ENCODE peak calls at places on chromosomes 12 and 14, in six cellular contexts. A is NB4; O is WERI-Rb-1; E is dorsolateral prefrontal cortex; U is AG10803; D is CD8-positive, alpha-beta T cell. L is an unnamed sample.
A peak's percentile ranks its signal among the peaks of the same experiment; 100 is the strongest.

GRCh38 chr14:92914087-92914656 is 8.8 kb upstream of the CHGA start:
- DNase-seq in A (peak; percentile 52), O (no peak), E (no peak), U (peak; percentile 4), D (no peak), L (peak; percentile 27)

GRCh38 chr14:100592461-100592871 is 5.2 kb upstream of the BEGAIN start:
- DNase-seq in A (no peak), O (no peak), E (no peak), U (no peak), D (no peak), L (no peak)

GRCh38 chr12:5204831-5205230 is 161.2 kb downstream of the KCNA5 start:
- DNase-seq in A (no peak), O (no peak), E (no peak), U (no peak), D (no peak), L (no peak)

GRCh38 chr12:46998811-46999368 is 80.5 kb upstream of the PCED1B start:
- DNase-seq in A (no peak), O (no peak), E (no peak), U (peak; percentile 85), D (no peak), L (peak; percentile 80)

GRCh38 chr12:116135209-116135930 is 142.1 kb downstream of the MED13L start:
- DNase-seq in A (no peak), O (no peak), E (no peak), U (peak; percentile 52), D (no peak), L (peak; percentile 69)

GRCh38 chr12:50174971-50175715 is 8.0 kb upstream of the CERS5 start:
- DNase-seq in A (peak; percentile 79), O (no peak), E (no peak), U (peak; percentile 85), D (no peak), L (peak; percentile 91)

GRCh38 chr12:1533205-1533601 is 61.2 kb downstream of the FBXL14 start:
- DNase-seq in A (peak; percentile 82), O (no peak), E (no peak), U (peak; percentile 56), D (peak; percentile 22), L (no peak)

GRCh38 chr12:61934564-61934963 is 325.6 kb upstream of the USP15 start:
- DNase-seq in A (no peak), O (no peak), E (no peak), U (no peak), D (no peak), L (no peak)

GRCh38 chr12:97211421-97211820 is 251.2 kb upstream of the RMST start:
- DNase-seq in A (no peak), O (no peak), E (no peak), U (no peak), D (no peak), L (no peak)

GRCh38 chr14:74905595-74906142 is 17.4 kb downstream of the RPS6KL1 start:
- DNase-seq in A (peak; percentile 69), O (peak; percentile 82), E (peak; percentile 67), U (peak; percentile 51), D (peak; percentile 79), L (peak; percentile 60)

GRCh38 chr12:115872919-115873357 is 404.6 kb downstream of the MED13L start:
- DNase-seq in A (no peak), O (no peak), E (no peak), U (no peak), D (no peak), L (no peak)

GRCh38 chr14:97267509-97267908 is 470.3 kb downstream of the VRK1 start:
- DNase-seq in A (no peak), O (no peak), E (no peak), U (peak; percentile 24), D (no peak), L (no peak)

GRCh38 chr14:96250545-96250944 is 5.5 kb upstream of the BDKRB1 start:
- DNase-seq in A (no peak), O (no peak), E (no peak), U (no peak), D (no peak), L (no peak)

GRCh38 chr14:74954232-74954946 is 1.0 kb downstream of the PGF start:
- DNase-seq in A (no peak), O (peak; percentile 63), E (no peak), U (no peak), D (no peak), L (no peak)

GRCh38 chr14:24382103-24382377 is 14.1 kb downstream of the NFATC4 start:
- DNase-seq in A (no peak), O (no peak), E (no peak), U (no peak), D (no peak), L (no peak)

GRCh38 chr12:1719139-1719538 is 28.3 kb downstream of the ADIPOR2 start:
- DNase-seq in A (no peak), O (no peak), E (no peak), U (peak; percentile 66), D (no peak), L (peak; percentile 67)

GRCh38 chr14:75989134-75989533 is 3.6 kb downstream of the IFT43 start:
- DNase-seq in A (no peak), O (no peak), E (no peak), U (peak; percentile 87), D (no peak), L (peak; percentile 94)

GRCh38 chr12:110600254-110600653 is 13.7 kb upstream of the TCTN1 start:
- DNase-seq in A (peak; percentile 87), O (no peak), E (no peak), U (peak; percentile 75), D (no peak), L (peak; percentile 85)

GRCh38 chr12:11654338-11654737 is 4.9 kb downstream of the ETV6 start:
- DNase-seq in A (peak; percentile 37), O (no peak), E (no peak), U (no peak), D (no peak), L (no peak)

GRCh38 chr12:5614206-5614605 is 182.3 kb downstream of the NTF3 start:
- DNase-seq in A (no peak), O (no peak), E (no peak), U (no peak), D (no peak), L (no peak)

GRCh38 chr12:116492703-116493324 is 66.4 kb upstream of the MAP1LC3B2 start:
- DNase-seq in A (peak; percentile 70), O (no peak), E (no peak), U (peak; percentile 49), D (no peak), L (peak; percentile 78)

GRCh38 chr12:81492131-81492720 is 266.9 kb downstream of the PPFIA2 start:
- DNase-seq in A (no peak), O (no peak), E (no peak), U (no peak), D (no peak), L (no peak)

GRCh38 chr12:108633534-108634224 is at the start of gene SELPLG:
- DNase-seq in A (peak; percentile 98), O (no peak), E (peak; percentile 43), U (no peak), D (peak; percentile 96), L (no peak)

GRCh38 chr12:27936196-27936595 is 36.3 kb downstream of the PTHLH start:
- DNase-seq in A (peak; percentile 27), O (no peak), E (no peak), U (no peak), D (no peak), L (no peak)

GRCh38 chr12:87667378-87667777 is 361.8 kb downstream of the C12orf50 start:
- DNase-seq in A (peak; percentile 23), O (peak; percentile 9), E (no peak), U (peak; percentile 16), D (no peak), L (peak; percentile 84)

GRCh38 chr14:104105071-104105821 is 19.7 kb downstream of the ASPG start:
- DNase-seq in A (no peak), O (peak; percentile 12), E (no peak), U (no peak), D (no peak), L (no peak)

GRCh38 chr12:78963439-78964222 is 99.1 kb downstream of the SYT1 start:
- DNase-seq in A (no peak), O (no peak), E (no peak), U (peak; percentile 23), D (no peak), L (peak; percentile 24)

GRCh38 chr12:45336331-45336730 is 120.4 kb downstream of the ANO6 start:
- DNase-seq in A (peak; percentile 47), O (no peak), E (no peak), U (peak; percentile 91), D (no peak), L (peak; percentile 93)

GRCh38 chr12:45587877-45588530 is 141.5 kb upstream of the ARID2 start:
- DNase-seq in A (no peak), O (no peak), E (no peak), U (no peak), D (no peak), L (no peak)

GRCh38 chr12:42128327-42128726 is 16.3 kb downstream of the GXYLT1 start:
- DNase-seq in A (peak; percentile 30), O (no peak), E (no peak), U (peak; percentile 28), D (no peak), L (no peak)

DNA sequence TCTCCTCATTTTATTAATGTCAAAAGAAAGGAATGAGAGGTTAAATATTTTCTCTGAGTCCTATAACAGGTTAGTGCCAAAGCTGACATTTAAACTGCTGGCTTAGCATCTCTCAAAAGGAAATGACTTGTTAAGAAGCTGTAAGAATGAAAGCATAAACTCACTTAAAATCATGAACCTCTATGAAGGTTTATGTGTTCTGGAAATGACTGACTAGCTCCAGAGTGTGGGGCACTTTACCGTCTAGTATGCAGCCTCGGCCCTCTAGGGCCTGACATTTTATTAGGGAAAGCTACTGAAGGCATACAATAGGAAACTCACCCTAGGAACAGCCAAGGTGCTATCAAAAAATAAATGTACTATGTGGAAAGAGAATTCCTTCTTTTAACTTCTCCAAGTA is 35.1 kb downstream of the SPX start:
- DNase-seq in A (no peak), O (no peak), E (no peak), U (no peak), D (no peak), L (no peak)
- TF ChIP-seq CTCF in A (no peak), O (no peak), E (no peak), U (no peak), D (no peak), L (no peak)

GRCh38 chr12:67519824-67520433 is 128.6 kb upstream of the DYRK2 start:
- DNase-seq in A (no peak), O (peak; percentile 11), E (no peak), U (no peak), D (no peak), L (no peak)
- H3K4me3 ChIP-seq in A (no peak overlapping the region), O (no peak overlapping the region), E (no peak overlapping the region), U (no peak overlapping the region), D (no peak overlapping the region), L (no peak overlapping the region)

DNA sequence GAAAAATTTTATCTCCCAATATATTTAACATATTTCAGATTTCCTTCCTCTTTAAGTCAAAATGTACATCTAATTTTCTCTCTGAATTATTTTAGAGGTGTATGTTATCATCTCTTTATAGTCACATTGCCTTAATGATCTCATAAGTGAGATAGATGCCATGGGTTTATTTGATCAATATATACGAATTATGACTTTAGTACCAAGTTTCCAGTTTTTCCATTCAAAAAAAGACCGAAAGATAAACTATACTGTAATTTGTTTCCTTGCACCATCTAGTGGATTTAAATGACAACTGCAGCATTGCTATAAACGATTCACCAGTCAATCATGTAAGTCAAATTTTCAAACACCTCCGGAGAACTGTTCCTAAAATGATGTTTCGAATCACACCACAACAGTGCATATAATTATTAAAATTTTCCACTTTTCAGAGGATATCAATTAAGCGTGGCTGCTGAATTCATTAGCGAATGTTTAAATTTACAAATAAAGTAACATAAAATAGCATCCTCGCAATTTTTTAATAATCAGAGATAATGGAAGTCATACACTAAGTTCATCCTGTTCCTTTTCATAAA is 419 bp upstream of the ATXN7L3B start:
- DNase-seq in A (peak; percentile 73), O (no peak), E (no peak), U (peak; percentile 63), D (no peak), L (peak; percentile 72)
- TF ChIP-seq CTCF in A (peak; percentile 44), O (peak; percentile 8), E (peak; percentile 69), U (peak; percentile 77), D (peak; percentile 93), L (peak; percentile 67)

GRCh38 chr14:94775082-94775874 is 5.4 kb upstream of the GSC start:
- DNase-seq in A (no peak), O (no peak), E (no peak), U (no peak), D (no peak), L (peak; percentile 3)
- H3K4me3 ChIP-seq in A (no peak overlapping the region), O (no peak overlapping the region), E (no peak overlapping the region), U (no peak overlapping the region), D (no peak overlapping the region), L (no peak overlapping the region)

L was measured in fibroblast of pulmonary artery.